ENCODE peak calls at places on chromosomes 13 and 19, in nine cellular contexts. Z is suprapubic skin, Y is endothelial cell of umbilical vein, Q is stomach, S is K562, C is GM23338, W is sigmoid colon, V is HepG2, L is breast epithelium. T is an unnamed sample.

GRCh38 chr19:14381689-14382474 is 638 bp downstream of the ADGRE5 start:
- DNase-seq in Z (no peak), Y (no peak), Q (peak), S (peak), C (no peak), W (peak), V (no peak), L (no peak), T (no peak)

GRCh38 chr13:19927117-19927734 is 31.3 kb upstream of the ZMYM2 start:
- DNase-seq in Z (no peak), Y (peak), Q (no peak), S (no peak), C (peak), W (no peak), V (peak), L (no peak), T (no peak)

GRCh38 chr13:36919206-36919832 is 719 bp downstream of the SMAD9 start:
- DNase-seq in Z (no peak), Y (no peak), Q (peak), S (no peak), C (peak), W (peak), V (peak), L (no peak), T (peak)

GRCh38 chr13:50370303-50370950 is 355.2 kb downstream of the KCNRG start:
- DNase-seq in Z (no peak), Y (no peak), Q (no peak), S (no peak), C (no peak), W (no peak), V (no peak), L (no peak), T (no peak)

GRCh38 chr13:61608138-61608537 is 192.5 kb upstream of the PCDH20 start:
- DNase-seq in Z (no peak), Y (no peak), Q (no peak), S (no peak), C (peak), W (no peak), V (no peak), L (no peak), T (no peak)

GRCh38 chr13:99495478-99496321 is 5.6 kb upstream of the TM9SF2 start:
- DNase-seq in Z (no peak), Y (no peak), Q (no peak), S (no peak), C (no peak), W (no peak), V (peak), L (no peak), T (no peak)

GRCh38 chr19:48858984-48859710 is 9.3 kb downstream of the PLEKHA4 start:
- DNase-seq in Z (no peak), Y (no peak), Q (no peak), S (peak), C (peak), W (no peak), V (no peak), L (no peak), T (no peak)

GRCh38 chr13:103516009-103516795 is 450.0 kb upstream of the SLC10A2 start:
- DNase-seq in Z (no peak), Y (no peak), Q (no peak), S (no peak), C (peak), W (no peak), V (no peak), L (no peak), T (no peak)

GRCh38 chr19:44332145-44332544 is 24.3 kb downstream of the ZNF112 start:
- DNase-seq in Z (no peak), Y (no peak), Q (no peak), S (no peak), C (no peak), W (no peak), V (no peak), L (no peak), T (no peak)

GRCh38 chr13:100106005-100106404 is 17.1 kb downstream of the PCCA start:
- DNase-seq in Z (no peak), Y (no peak), Q (no peak), S (no peak), C (no peak), W (no peak), V (no peak), L (no peak), T (no peak)

GRCh38 chr19:38877781-38878574 is at the start of gene RINL:
- DNase-seq in Z (no peak), Y (peak), Q (peak), S (peak), C (peak), W (no peak), V (no peak), L (no peak), T (no peak)

GRCh38 chr13:49093376-49093775 is 117.7 kb downstream of the FNDC3A start:
- DNase-seq in Z (no peak), Y (no peak), Q (no peak), S (no peak), C (no peak), W (no peak), V (peak), L (no peak), T (no peak)

GRCh38 chr13:27005556-27005955 is 166.1 kb downstream of the USP12 start:
- DNase-seq in Z (peak), Y (no peak), Q (no peak), S (no peak), C (peak), W (peak), V (no peak), L (no peak), T (no peak)

GRCh38 chr13:79966039-79966438 is 374.9 kb downstream of the SPRY2 start:
- DNase-seq in Z (no peak), Y (no peak), Q (no peak), S (no peak), C (no peak), W (no peak), V (no peak), L (no peak), T (no peak)

GRCh38 chr19:38685666-38686529 is 38.4 kb downstream of the ACTN4 start:
- DNase-seq in Z (no peak), Y (peak), Q (no peak), S (peak), C (peak), W (no peak), V (peak), L (no peak), T (no peak)

GRCh38 chr19:30852168-30852567 is 480.0 kb downstream of the ZNF536 start:
- DNase-seq in Z (no peak), Y (no peak), Q (no peak), S (no peak), C (no peak), W (no peak), V (no peak), L (no peak), T (no peak)

GRCh38 chr13:27450921-27451461 is 627 bp upstream of the MTIF3 start:
- DNase-seq in Z (peak), Y (peak), Q (peak), S (peak), C (peak), W (peak), V (peak), L (peak), T (peak)

GRCh38 chr13:77067519-77067918 is 40.6 kb upstream of the FBXL3 start:
- DNase-seq in Z (no peak), Y (no peak), Q (no peak), S (no peak), C (no peak), W (no peak), V (no peak), L (no peak), T (no peak)

GRCh38 chr13:113672002-113672651 is 5.1 kb downstream of the GRK1 start:
- DNase-seq in Z (peak), Y (no peak), Q (no peak), S (no peak), C (no peak), W (no peak), V (no peak), L (no peak), T (no peak)

GRCh38 chr19:55461259-55461973 is at the start of gene ISOC2:
- DNase-seq in Z (peak), Y (peak), Q (peak), S (peak), C (peak), W (peak), V (peak), L (peak), T (peak)

GRCh38 chr19:29415507-29415906 is 110.3 kb upstream of the VSTM2B start:
- DNase-seq in Z (no peak), Y (no peak), Q (no peak), S (no peak), C (peak), W (no peak), V (no peak), L (no peak), T (no peak)

GRCh38 chr19:11769995-11770394 is 3.2 kb downstream of the ZNF441 start:
- DNase-seq in Z (no peak), Y (no peak), Q (no peak), S (no peak), C (no peak), W (no peak), V (no peak), L (no peak), T (no peak)

GRCh38 chr13:97364031-97364430 is 69.9 kb upstream of the RAP2A start:
- DNase-seq in Z (no peak), Y (no peak), Q (no peak), S (no peak), C (no peak), W (no peak), V (no peak), L (no peak), T (no peak)

GRCh38 chr19:46710687-46711086 is 6.2 kb downstream of the PRKD2 start:
- DNase-seq in Z (no peak), Y (no peak), Q (no peak), S (peak), C (peak), W (no peak), V (no peak), L (no peak), T (no peak)

GRCh38 chr13:33016414-33017409 is at the start of gene KL:
- DNase-seq in Z (peak), Y (no peak), Q (peak), S (no peak), C (peak), W (peak), V (no peak), L (no peak), T (no peak)

GRCh38 chr19:11781295-11782057 is 14.7 kb downstream of the ZNF441 start:
- DNase-seq in Z (no peak), Y (no peak), Q (no peak), S (no peak), C (no peak), W (no peak), V (peak), L (no peak), T (no peak)

GRCh38 chr13:79450110-79450509 is 30.8 kb upstream of the NDFIP2 start:
- DNase-seq in Z (no peak), Y (no peak), Q (no peak), S (no peak), C (no peak), W (no peak), V (no peak), L (no peak), T (no peak)

GRCh38 chr19:8340341-8341096 is 2.5 kb downstream of the KANK3 start:
- DNase-seq in Z (no peak), Y (peak), Q (peak), S (no peak), C (peak), W (peak), V (no peak), L (no peak), T (no peak)

GRCh38 chr19:8338835-8339234 is 4.2 kb downstream of the KANK3 start:
- DNase-seq in Z (no peak), Y (no peak), Q (no peak), S (no peak), C (peak), W (no peak), V (no peak), L (no peak), T (no peak)

GRCh38 chr19:8343483-8343844 is 402 bp upstream of the KANK3 start:
- DNase-seq in Z (no peak), Y (no peak), Q (no peak), S (no peak), C (no peak), W (no peak), V (no peak), L (no peak), T (no peak)

GRCh38 chr19:8342316-8342683 is 762 bp downstream of the KANK3 start:
- DNase-seq in Z (no peak), Y (no peak), Q (no peak), S (no peak), C (peak), W (no peak), V (no peak), L (no peak), T (no peak)

DNA sequence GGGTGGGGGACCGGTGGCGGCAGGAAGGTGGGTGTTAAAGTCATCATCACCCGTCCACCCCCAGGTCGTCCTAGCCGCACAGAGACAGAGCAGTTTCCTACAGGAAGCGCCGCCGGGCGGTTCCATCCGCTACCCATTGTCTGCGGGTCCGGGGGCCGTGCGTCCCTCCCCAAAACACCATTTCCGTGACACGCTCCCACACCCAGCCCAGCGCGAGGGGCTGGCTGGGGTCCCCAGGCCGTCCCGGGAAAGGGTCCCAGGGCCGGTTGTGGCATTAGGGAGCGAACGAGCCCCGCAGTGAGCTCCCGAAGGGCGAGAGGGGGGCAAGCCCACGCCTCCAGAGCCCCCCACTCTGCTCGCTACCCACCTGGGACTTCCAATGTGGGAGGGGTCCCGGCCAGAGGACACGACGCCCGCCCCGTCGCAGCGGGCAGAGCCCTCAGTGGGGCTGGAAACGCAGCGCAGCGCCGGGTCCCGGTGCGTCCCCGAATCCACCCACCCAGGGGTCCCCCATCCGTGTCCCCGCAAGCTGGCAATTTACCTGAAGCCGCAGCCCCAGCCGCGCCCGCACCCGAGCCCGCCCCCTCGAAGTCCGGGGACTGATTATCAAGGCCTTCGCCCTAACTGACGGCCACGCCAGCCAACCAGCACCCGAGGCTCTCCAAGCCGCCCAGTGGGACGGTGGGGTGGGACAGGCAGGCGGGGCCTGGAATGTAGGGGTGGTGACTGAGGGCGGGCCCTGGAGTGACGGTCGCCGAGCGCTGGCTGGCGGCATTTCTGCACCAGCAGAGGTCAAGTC is at the start of gene KANK3:
- DNase-seq in Z (peak), Y (peak), Q (peak), S (peak), C (peak), W (peak), V (peak), L (peak), T (peak)
- TF ChIP-seq POLR2AphosphoS5 in Z (no peak), Y (peak), Q (peak), S (no peak), C (peak), W (peak), V (no peak), L (peak), T (peak)

GRCh38 chr19:1066748-1067340 is at the start of gene ARHGAP45:
- DNase-seq in Z (no peak), Y (no peak), Q (peak), S (peak), C (peak), W (no peak), V (no peak), L (no peak), T (no peak)
- H3K27ac ChIP-seq in Z (peak), Y (no peak), Q (peak), S (no peak), C (no peak), W (peak), V (no peak), L (peak), T (no peak)

DNA sequence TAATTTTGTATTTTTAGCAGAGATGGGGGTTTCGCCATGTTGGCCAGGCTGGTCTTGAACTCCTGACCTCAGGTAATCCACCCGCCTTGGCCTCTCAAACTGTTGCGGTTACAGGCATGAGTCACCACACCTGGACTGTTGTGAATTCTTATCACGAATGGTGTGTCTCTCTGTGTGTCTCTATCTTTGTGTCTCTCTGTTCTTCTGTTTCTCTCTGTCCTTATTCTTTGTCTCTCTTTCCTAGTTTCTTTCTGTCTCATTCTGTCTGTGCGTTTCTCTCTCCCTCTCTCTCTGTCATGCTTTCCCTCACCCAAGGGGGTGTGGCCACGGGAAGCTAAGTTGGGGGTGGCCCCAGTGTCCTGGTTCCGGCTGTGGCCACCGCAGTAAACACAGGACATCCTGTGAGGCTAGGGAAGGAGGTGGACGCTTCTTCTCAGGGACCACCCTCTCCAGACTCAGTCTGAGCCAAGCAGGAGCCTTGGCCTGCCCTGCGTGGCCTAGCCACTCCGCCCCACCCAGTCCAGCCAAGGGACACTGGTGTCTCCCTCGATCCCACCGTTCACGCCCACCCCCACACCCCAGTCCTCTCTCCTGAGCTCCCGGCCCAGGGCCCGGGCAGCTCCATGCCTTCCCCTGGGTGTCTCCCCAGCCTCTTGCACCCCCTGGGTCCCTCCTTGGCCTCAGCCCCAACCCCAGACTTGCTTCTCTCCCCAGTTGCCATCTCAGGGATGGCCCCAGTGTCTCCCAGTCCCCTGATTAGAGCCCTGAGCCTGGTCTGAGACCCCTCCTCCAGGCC is 3.9 kb upstream of the PRX start:
- DNase-seq in Z (no peak), Y (no peak), Q (peak), S (peak), C (no peak), W (peak), V (peak), L (no peak), T (no peak)
- TF ChIP-seq POLR2AphosphoS5 in Z (no peak), Y (peak), Q (peak), S (peak), C (no peak), W (no peak), V (peak), L (peak), T (peak)

GRCh38 chr13:25469179-25469545 is 97.4 kb downstream of the ATP8A2 start:
- DNase-seq in Z (no peak), Y (no peak), Q (no peak), S (no peak), C (peak), W (no peak), V (no peak), L (no peak), T (no peak)
- H3K27ac ChIP-seq in Z (no peak), Y (no peak), Q (no peak), S (no peak), C (no peak), W (no peak), V (no peak), L (no peak), T (no peak)

GRCh38 chr19:52397310-52398090 is at the start of gene ZNF528:
- DNase-seq in Z (peak), Y (peak), Q (peak), S (peak), C (peak), W (peak), V (peak), L (peak), T (peak)
- TF ChIP-seq POLR2AphosphoS5 in Z (peak), Y (peak), Q (peak), S (no peak), C (peak), W (peak), V (peak), L (peak), T (peak)

DNA sequence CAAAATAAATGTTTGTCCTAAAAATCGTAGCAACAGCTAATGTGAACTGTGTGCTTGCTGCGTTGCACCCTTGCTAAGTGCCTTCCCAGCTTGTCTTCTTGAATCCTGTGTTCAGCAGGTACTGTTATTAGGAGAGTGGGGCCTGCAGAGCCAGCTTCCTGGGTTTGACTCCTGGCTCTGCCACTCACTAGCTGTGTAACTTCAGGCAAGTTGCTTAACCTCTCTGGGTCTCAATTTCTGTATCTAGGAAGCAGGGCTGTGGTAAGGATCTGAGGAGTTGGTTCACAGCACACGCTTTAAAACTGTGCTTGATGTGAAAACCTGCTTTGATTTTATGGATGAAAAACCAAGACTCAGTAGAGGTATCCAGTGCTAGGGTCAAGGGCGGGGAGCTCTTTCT is 10.0 kb downstream of the NFIX start:
- DNase-seq in Z (no peak), Y (no peak), Q (no peak), S (no peak), C (no peak), W (no peak), V (no peak), L (no peak), T (no peak)
- H3K27ac ChIP-seq in Z (peak), Y (no peak), Q (no peak), S (no peak), C (no peak), W (peak), V (no peak), L (peak), T (peak)

GRCh38 chr13:94412870-94413269 is 66.6 kb downstream of the DCT start:
- DNase-seq in Z (no peak), Y (no peak), Q (no peak), S (no peak), C (no peak), W (no peak), V (no peak), L (no peak), T (no peak)

GRCh38 chr13:94415484-94415883 is 64.0 kb downstream of the DCT start:
- DNase-seq in Z (no peak), Y (no peak), Q (no peak), S (no peak), C (no peak), W (no peak), V (no peak), L (no peak), T (no peak)

GRCh38 chr13:94411747-94412146 is 67.7 kb downstream of the DCT start:
- DNase-seq in Z (no peak), Y (no peak), Q (no peak), S (no peak), C (no peak), W (no peak), V (no peak), L (no peak), T (no peak)

GRCh38 chr13:94413545-94413944 is 65.9 kb downstream of the DCT start:
- DNase-seq in Z (no peak), Y (no peak), Q (no peak), S (no peak), C (no peak), W (no peak), V (no peak), L (no peak), T (no peak)

DNA sequence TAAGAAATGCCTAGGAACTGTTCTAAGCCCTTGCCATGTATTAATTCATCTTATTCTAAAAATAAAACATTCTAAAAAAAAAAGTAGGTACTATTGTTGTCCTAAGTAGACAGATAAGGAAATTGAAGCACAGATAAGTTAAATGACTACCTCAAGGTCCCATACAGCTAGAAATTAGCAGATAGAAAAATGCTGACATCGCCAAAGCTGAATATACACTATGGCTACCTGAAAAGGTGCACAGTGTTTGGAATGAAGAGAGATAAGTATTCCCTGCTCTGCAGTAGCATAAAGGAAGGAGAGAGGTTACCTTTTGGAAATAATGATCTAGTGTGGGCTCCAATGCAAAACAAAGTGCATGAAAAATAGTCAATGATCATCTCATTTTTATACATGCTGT is 65.3 kb downstream of the DCT start:
- DNase-seq in Z (no peak), Y (no peak), Q (no peak), S (no peak), C (no peak), W (no peak), V (no peak), L (no peak), T (no peak)
- TF ChIP-seq POLR2AphosphoS5 in Z (no peak), Y (no peak), Q (no peak), S (no peak), C (no peak), W (no peak), V (no peak), L (no peak), T (no peak)